ENCODE peak calls at places on chromosomes 2 and 18, in six cellular contexts. One of them, this sample, is unnamed.

GRCh38 chr2:188734688-188735087 is 239.5 kb upstream of the COL3A1 start:
- DNase-seq in A549: no peak
- DNase-seq in HepG2: no peak
- DNase-seq in K562: no peak
- DNase-seq in H1: peak
- DNase-seq in GM12878: no peak
- DNase-seq in this sample: no peak

GRCh38 chr2:111068435-111069058 is 52.2 kb upstream of the BCL2L11 start:
- DNase-seq in A549: no peak
- DNase-seq in HepG2: no peak
- DNase-seq in K562: no peak
- DNase-seq in H1: no peak
- DNase-seq in GM12878: no peak
- DNase-seq in this sample: no peak

GRCh38 chr2:209411718-209412117 is 12.1 kb upstream of the MAP2 start:
- DNase-seq in A549: no peak
- DNase-seq in HepG2: no peak
- DNase-seq in K562: no peak
- DNase-seq in H1: no peak
- DNase-seq in GM12878: no peak
- DNase-seq in this sample: no peak

GRCh38 chr18:73431620-73432019 is 563.8 kb upstream of the NETO1 start:
- DNase-seq in A549: no peak
- DNase-seq in HepG2: no peak
- DNase-seq in K562: no peak
- DNase-seq in H1: peak
- DNase-seq in GM12878: no peak
- DNase-seq in this sample: no peak

GRCh38 chr2:224807153-224807964 is 91.2 kb upstream of the CCDC195 start:
- DNase-seq in A549: peak
- DNase-seq in HepG2: no peak
- DNase-seq in K562: no peak
- DNase-seq in H1: no peak
- DNase-seq in GM12878: no peak
- DNase-seq in this sample: no peak

GRCh38 chr2:227106845-227107759 is 56.9 kb downstream of the COL4A4 start:
- DNase-seq in A549: peak
- DNase-seq in HepG2: peak
- DNase-seq in K562: no peak
- DNase-seq in H1: peak
- DNase-seq in GM12878: no peak
- DNase-seq in this sample: peak

GRCh38 chr18:68017385-68017784 is 500.9 kb upstream of the DSEL start:
- DNase-seq in A549: peak
- DNase-seq in HepG2: no peak
- DNase-seq in K562: no peak
- DNase-seq in H1: no peak
- DNase-seq in GM12878: no peak
- DNase-seq in this sample: no peak

GRCh38 chr2:75276093-75277055 is 77.1 kb upstream of the TACR1 start:
- DNase-seq in A549: peak
- DNase-seq in HepG2: peak
- DNase-seq in K562: no peak
- DNase-seq in H1: peak
- DNase-seq in GM12878: no peak
- DNase-seq in this sample: no peak

GRCh38 chr2:38676681-38677080 is 10.8 kb downstream of the GALM start:
- DNase-seq in A549: no peak
- DNase-seq in HepG2: no peak
- DNase-seq in K562: no peak
- DNase-seq in H1: no peak
- DNase-seq in GM12878: no peak
- DNase-seq in this sample: no peak

GRCh38 chr18:48398074-48398473 is 11.1 kb downstream of the ZBTB7C start:
- DNase-seq in A549: no peak
- DNase-seq in HepG2: no peak
- DNase-seq in K562: no peak
- DNase-seq in H1: no peak
- DNase-seq in GM12878: no peak
- DNase-seq in this sample: no peak

GRCh38 chr2:10575566-10576300 is 114.0 kb downstream of the NOL10 start:
- DNase-seq in A549: peak
- DNase-seq in HepG2: no peak
- DNase-seq in K562: no peak
- DNase-seq in H1: no peak
- DNase-seq in GM12878: no peak
- DNase-seq in this sample: no peak

GRCh38 chr18:76496200-76496890 is 1.3 kb upstream of the ZNF516 start:
- DNase-seq in A549: peak
- DNase-seq in HepG2: peak
- DNase-seq in K562: no peak
- DNase-seq in H1: no peak
- DNase-seq in GM12878: no peak
- DNase-seq in this sample: peak

GRCh38 chr18:37430346-37431076 is 135.1 kb downstream of the CELF4 start:
- DNase-seq in A549: peak
- DNase-seq in HepG2: no peak
- DNase-seq in K562: peak
- DNase-seq in H1: peak
- DNase-seq in GM12878: no peak
- DNase-seq in this sample: peak

GRCh38 chr2:43274055-43274454 is 47.6 kb upstream of the ZFP36L2 start:
- DNase-seq in A549: no peak
- DNase-seq in HepG2: no peak
- DNase-seq in K562: no peak
- DNase-seq in H1: no peak
- DNase-seq in GM12878: no peak
- DNase-seq in this sample: no peak

GRCh38 chr2:54559593-54560145 is 103.5 kb downstream of the SPTBN1 start:
- DNase-seq in A549: peak
- DNase-seq in HepG2: peak
- DNase-seq in K562: no peak
- DNase-seq in H1: no peak
- DNase-seq in GM12878: no peak
- DNase-seq in this sample: peak

GRCh38 chr2:37997629-37998028 is 72.5 kb downstream of the RMDN2 start:
- DNase-seq in A549: no peak
- DNase-seq in HepG2: no peak
- DNase-seq in K562: no peak
- DNase-seq in H1: no peak
- DNase-seq in GM12878: no peak
- DNase-seq in this sample: no peak

GRCh38 chr18:43031169-43031568 is 84.3 kb downstream of the RIT2 start:
- DNase-seq in A549: no peak
- DNase-seq in HepG2: no peak
- DNase-seq in K562: no peak
- DNase-seq in H1: no peak
- DNase-seq in GM12878: no peak
- DNase-seq in this sample: no peak

GRCh38 chr2:36329746-36330145 is 25.8 kb upstream of the CRIM1 start:
- DNase-seq in A549: peak
- DNase-seq in HepG2: peak
- DNase-seq in K562: no peak
- DNase-seq in H1: no peak
- DNase-seq in GM12878: no peak
- DNase-seq in this sample: no peak

GRCh38 chr18:34495434-34495833 is 214.7 kb upstream of the DTNA start:
- DNase-seq in A549: no peak
- DNase-seq in HepG2: no peak
- DNase-seq in K562: no peak
- DNase-seq in H1: no peak
- DNase-seq in GM12878: no peak
- DNase-seq in this sample: no peak

GRCh38 chr2:12495247-12495868 is 221.4 kb upstream of the TRIB2 start:
- DNase-seq in A549: no peak
- DNase-seq in HepG2: no peak
- DNase-seq in K562: no peak
- DNase-seq in H1: no peak
- DNase-seq in GM12878: no peak
- DNase-seq in this sample: no peak

GRCh38 chr2:202019689-202020450 is 13.8 kb upstream of the FZD7 start:
- DNase-seq in A549: no peak
- DNase-seq in HepG2: no peak
- DNase-seq in K562: no peak
- DNase-seq in H1: no peak
- DNase-seq in GM12878: no peak
- DNase-seq in this sample: peak

GRCh38 chr2:103401621-103402020 is 639.8 kb downstream of the TMEM182 start:
- DNase-seq in A549: peak
- DNase-seq in HepG2: peak
- DNase-seq in K562: no peak
- DNase-seq in H1: peak
- DNase-seq in GM12878: no peak
- DNase-seq in this sample: peak

GRCh38 chr2:45643543-45644542 is 7.6 kb upstream of the PRKCE start:
- DNase-seq in A549: peak
- DNase-seq in HepG2: peak
- DNase-seq in K562: peak
- DNase-seq in H1: no peak
- DNase-seq in GM12878: no peak
- DNase-seq in this sample: peak

GRCh38 chr2:181685150-181685688 is 4.9 kb upstream of the NEUROD1 start:
- DNase-seq in A549: no peak
- DNase-seq in HepG2: no peak
- DNase-seq in K562: no peak
- DNase-seq in H1: no peak
- DNase-seq in GM12878: no peak
- DNase-seq in this sample: no peak

GRCh38 chr18:66329716-66330115 is 274.2 kb downstream of the CDH19 start:
- DNase-seq in A549: no peak
- DNase-seq in HepG2: no peak
- DNase-seq in K562: no peak
- DNase-seq in H1: no peak
- DNase-seq in GM12878: no peak
- DNase-seq in this sample: no peak

GRCh38 chr2:140565756-140566155 is 1565.1 kb downstream of the LRP1B start:
- DNase-seq in A549: no peak
- DNase-seq in HepG2: no peak
- DNase-seq in K562: no peak
- DNase-seq in H1: no peak
- DNase-seq in GM12878: no peak
- DNase-seq in this sample: no peak

DNA sequence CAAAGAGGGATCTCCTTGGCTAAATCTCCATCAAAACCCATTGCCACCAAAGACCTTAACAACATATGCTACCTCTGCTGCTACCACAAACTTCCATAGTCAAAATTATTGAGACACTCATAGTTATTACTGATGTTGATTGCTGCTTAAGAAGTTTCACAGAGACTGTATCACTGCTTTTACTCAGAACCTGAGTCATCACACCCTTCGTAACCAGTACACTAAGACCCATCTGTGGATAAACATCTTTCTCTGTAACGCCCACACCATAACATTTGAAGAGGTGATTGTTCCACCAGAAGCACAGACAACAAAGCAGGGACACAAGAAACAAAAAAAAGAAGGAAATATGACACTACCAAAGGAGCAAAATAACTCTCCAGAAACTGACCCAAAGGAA is 1563.1 kb downstream of the LRP1B start:
- DNase-seq in A549: no peak
- DNase-seq in HepG2: no peak
- DNase-seq in K562: no peak
- DNase-seq in H1: no peak
- DNase-seq in GM12878: no peak
- DNase-seq in this sample: no peak
- TF ChIP-seq CHD2 in A549: no peak
- TF ChIP-seq CHD2 in HepG2: no peak
- TF ChIP-seq CHD2 in K562: no peak
- TF ChIP-seq CHD2 in H1: no peak
- TF ChIP-seq CHD2 in GM12878: no peak
- TF ChIP-seq CHD2 in this sample: no peak

GRCh38 chr18:28176933-28177827 is at the start of gene CDH2:
- DNase-seq in A549: peak
- DNase-seq in HepG2: peak
- DNase-seq in K562: no peak
- DNase-seq in H1: peak
- DNase-seq in GM12878: no peak
- DNase-seq in this sample: peak
- TF ChIP-seq CHD2 in A549: no peak
- TF ChIP-seq CHD2 in HepG2: no peak
- TF ChIP-seq CHD2 in K562: no peak
- TF ChIP-seq CHD2 in H1: no peak
- TF ChIP-seq CHD2 in GM12878: no peak
- TF ChIP-seq CHD2 in this sample: peak

GRCh38 chr2:223315813-223316212 is 263.8 kb downstream of the KCNE4 start:
- DNase-seq in A549: no peak
- DNase-seq in HepG2: no peak
- DNase-seq in K562: no peak
- DNase-seq in H1: no peak
- DNase-seq in GM12878: no peak
- DNase-seq in this sample: no peak
- TF ChIP-seq CHD2 in A549: no peak
- TF ChIP-seq CHD2 in HepG2: no peak
- TF ChIP-seq CHD2 in K562: no peak
- TF ChIP-seq CHD2 in H1: no peak
- TF ChIP-seq CHD2 in GM12878: no peak
- TF ChIP-seq CHD2 in this sample: no peak

GRCh38 chr2:47080888-47081301 is 74.2 kb downstream of the STPG4 start:
- DNase-seq in A549: no peak
- DNase-seq in HepG2: no peak
- DNase-seq in K562: no peak
- DNase-seq in H1: no peak
- DNase-seq in GM12878: no peak
- DNase-seq in this sample: no peak

GRCh38 chr2:47083886-47084682 is 71.0 kb downstream of the STPG4 start:
- DNase-seq in A549: no peak
- DNase-seq in HepG2: no peak
- DNase-seq in K562: no peak
- DNase-seq in H1: no peak
- DNase-seq in GM12878: no peak
- DNase-seq in this sample: peak

GRCh38 chr2:47086054-47086471 is 69.0 kb downstream of the STPG4 start:
- DNase-seq in A549: no peak
- DNase-seq in HepG2: no peak
- DNase-seq in K562: no peak
- DNase-seq in H1: no peak
- DNase-seq in GM12878: no peak
- DNase-seq in this sample: peak

GRCh38 chr2:47083485-47083884 is 71.6 kb downstream of the STPG4 start:
- DNase-seq in A549: no peak
- DNase-seq in HepG2: no peak
- DNase-seq in K562: no peak
- DNase-seq in H1: no peak
- DNase-seq in GM12878: no peak
- DNase-seq in this sample: no peak

DNA sequence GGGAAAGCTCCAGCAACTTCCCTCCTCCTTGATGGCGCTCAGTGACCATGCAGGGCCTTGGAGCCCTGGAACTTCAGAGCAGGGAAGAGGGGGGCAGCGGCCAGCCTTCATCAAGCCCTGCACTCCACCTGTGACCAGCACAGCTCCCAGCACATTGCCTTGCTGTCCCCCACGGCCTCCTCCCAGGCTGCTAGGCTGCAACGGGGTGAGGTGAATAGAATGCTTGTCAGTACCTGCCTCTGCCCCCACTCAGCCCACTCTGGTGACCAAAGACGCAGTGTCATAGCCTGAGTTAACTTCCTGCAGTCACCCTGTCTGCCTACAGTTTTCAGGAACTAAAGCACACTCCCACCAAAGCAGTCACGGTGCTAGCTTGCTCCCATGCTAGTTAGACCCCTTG is 72.1 kb downstream of the STPG4 start:
- DNase-seq in A549: no peak
- DNase-seq in HepG2: no peak
- DNase-seq in K562: no peak
- DNase-seq in H1: no peak
- DNase-seq in GM12878: no peak
- DNase-seq in this sample: no peak
- TF ChIP-seq CHD2 in A549: no peak
- TF ChIP-seq CHD2 in HepG2: no peak
- TF ChIP-seq CHD2 in K562: no peak
- TF ChIP-seq CHD2 in H1: no peak
- TF ChIP-seq CHD2 in GM12878: no peak
- TF ChIP-seq CHD2 in this sample: no peak